ENCODE peak calls at places on chromosomes 4 and X, in seven cellular contexts. F, C, J, M, G, D and X are unnamed samples.

GRCh38 chr4:19026281-19026680 is 1004.7 kb upstream of the LCORL start:
- DNase-seq in F (peak), C (peak), J (peak), M (no peak), G (no peak), D (no peak), X (no peak)

GRCh38 chr4:7252510-7253340 is 60.4 kb downstream of the SORCS2 start:
- DNase-seq in F (no peak), C (no peak), J (no peak), M (no peak), G (no peak), D (no peak), X (no peak)

GRCh38 chr4:88985088-88985779 is 71.8 kb downstream of the FAM13A start:
- DNase-seq in F (peak), C (peak), J (no peak), M (no peak), G (no peak), D (no peak), X (no peak)

GRCh38 chr4:19005211-19005610 is 983.7 kb upstream of the LCORL start:
- DNase-seq in F (peak), C (peak), J (no peak), M (no peak), G (no peak), D (no peak), X (no peak)

GRCh38 chr4:13654158-13654797 is 26.8 kb upstream of the BOD1L1 start:
- DNase-seq in F (peak), C (peak), J (peak), M (peak), G (peak), D (peak), X (no peak)

GRCh38 chr4:108036252-108036651 is 46.6 kb downstream of the HADH start:
- DNase-seq in F (no peak), C (no peak), J (no peak), M (no peak), G (peak), D (no peak), X (no peak)

GRCh38 chrX:102728646-102729045 is 8.1 kb downstream of the GPRASP3 start:
- DNase-seq in F (no peak), C (no peak), J (no peak), M (no peak), G (no peak), D (no peak), X (no peak)

GRCh38 chrX:106894978-106895452 is 8.1 kb downstream of the RIPPLY1 start:
- DNase-seq in F (peak), C (peak), J (no peak), M (peak), G (no peak), D (peak), X (no peak)

GRCh38 chrX:1597345-1598020 is 6.1 kb downstream of the AKAP17A start:
- DNase-seq in F (no peak), C (no peak), J (no peak), M (no peak), G (no peak), D (no peak), X (no peak)

GRCh38 chr4:96913437-96914075 is 1073.7 kb downstream of the PDHA2 start:
- DNase-seq in F (peak), C (peak), J (peak), M (no peak), G (no peak), D (no peak), X (no peak)

GRCh38 chr4:89266128-89266527 is 41.5 kb downstream of the GPRIN3 start:
- DNase-seq in F (no peak), C (no peak), J (no peak), M (no peak), G (no peak), D (no peak), X (no peak)

GRCh38 chr4:109701566-109702399 is 1.5 kb downstream of the CASP6 start:
- DNase-seq in F (no peak), C (no peak), J (no peak), M (no peak), G (no peak), D (peak), X (no peak)

GRCh38 chr4:107037188-107037587 is 1.1 kb upstream of the DKK2 start:
- DNase-seq in F (peak), C (no peak), J (peak), M (no peak), G (no peak), D (no peak), X (no peak)

GRCh38 chrX:58025979-58026378 is 115.7 kb upstream of the ZXDA start:
- DNase-seq in F (no peak), C (peak), J (peak), M (no peak), G (no peak), D (peak), X (no peak)

GRCh38 chrX:103918050-103918449 is 44.4 kb upstream of the TMSB15B start:
- DNase-seq in F (peak), C (peak), J (peak), M (peak), G (peak), D (peak), X (no peak)

GRCh38 chrX:42102586-42103282 is 179.4 kb upstream of the CASK start:
- DNase-seq in F (peak), C (no peak), J (no peak), M (no peak), G (no peak), D (no peak), X (no peak)

GRCh38 chr4:123580981-123581664 is 184.5 kb downstream of the SPRY1 start:
- DNase-seq in F (no peak), C (no peak), J (no peak), M (no peak), G (no peak), D (no peak), X (no peak)

GRCh38 chr4:7422098-7422897 is 12.4 kb downstream of the PSAPL1 start:
- DNase-seq in F (no peak), C (no peak), J (no peak), M (no peak), G (no peak), D (no peak), X (no peak)

GRCh38 chr4:139015948-139016451 is 419 bp downstream of the NOCT start:
- DNase-seq in F (peak), C (no peak), J (peak), M (no peak), G (no peak), D (peak), X (no peak)

GRCh38 chrX:1592863-1593201 is 1.4 kb downstream of the AKAP17A start:
- DNase-seq in F (no peak), C (no peak), J (no peak), M (no peak), G (no peak), D (no peak), X (no peak)

GRCh38 chr4:173700650-173701049 is 170.6 kb upstream of the HAND2 start:
- DNase-seq in F (no peak), C (no peak), J (no peak), M (no peak), G (no peak), D (no peak), X (no peak)

GRCh38 chr4:4651811-4652609 is 110.2 kb upstream of the STX18 start:
- DNase-seq in F (peak), C (no peak), J (no peak), M (no peak), G (no peak), D (no peak), X (no peak)

GRCh38 chrX:119272882-119273806 is 37.1 kb downstream of the PGRMC1 start:
- DNase-seq in F (peak), C (peak), J (no peak), M (no peak), G (no peak), D (no peak), X (no peak)

GRCh38 chr4:8033067-8033755 is 93.5 kb upstream of the AFAP1 start:
- DNase-seq in F (no peak), C (no peak), J (no peak), M (no peak), G (no peak), D (no peak), X (no peak)

GRCh38 chr4:161816958-161817357 is 346.8 kb downstream of the FSTL5 start:
- DNase-seq in F (no peak), C (no peak), J (no peak), M (no peak), G (no peak), D (no peak), X (no peak)

GRCh38 chr4:156615066-156615514 is 356.5 kb downstream of the PDGFC start:
- DNase-seq in F (peak), C (peak), J (no peak), M (peak), G (no peak), D (no peak), X (no peak)

GRCh38 chr4:30728291-30728690 is 8.1 kb downstream of the PCDH7 start:
- DNase-seq in F (no peak), C (peak), J (no peak), M (no peak), G (no peak), D (no peak), X (no peak)

GRCh38 chr4:150337709-150338108 is 244.2 kb upstream of the MAB21L2 start:
- DNase-seq in F (no peak), C (peak), J (peak), M (no peak), G (no peak), D (no peak), X (no peak)